ENCODE peak calls at places on chromosomes 6 and 20, in seven cellular contexts. X is LoVo, A is NCI-H510A, J is mesothelial cell of epicardium, W is COLO829, H is SJSA1, D is iris pigment epithelial cell. S is an unnamed sample.

GRCh38 chr20:54293526-54293925 is 85.6 kb downstream of the PFDN4 start:
- DNase-seq in X (no peak), J (no peak), A (no peak), W (peak), D (no peak), H (no peak), S (no peak)

GRCh38 chr20:21713470-21713869 is 8.0 kb downstream of the PAX1 start:
- DNase-seq in A (no peak), J (no peak), H (no peak), X (no peak), W (no peak), D (no peak), S (no peak)

GRCh38 chr6:4103929-4104328 is 25.0 kb upstream of the FAM217A start:
- DNase-seq in W (no peak), A (no peak), D (no peak), J (no peak), H (no peak), X (peak), S (no peak)

GRCh38 chr6:68778356-68779020 is 143.4 kb downstream of the ADGRB3 start:
- DNase-seq in D (peak), X (peak), H (no peak), W (peak), A (peak), J (peak), S (peak)

GRCh38 chr6:125670586-125670985 is 78.8 kb upstream of the HEY2 start:
- DNase-seq in J (no peak), X (no peak), W (no peak), H (no peak), A (no peak), D (no peak), S (no peak)

GRCh38 chr6:167491403-167492095 is 166.7 kb downstream of the TTLL2 start:
- DNase-seq in H (no peak), D (no peak), W (peak), J (no peak), X (no peak), A (no peak), S (no peak)

GRCh38 chr6:32920610-32921188 is 20.1 kb downstream of the HLA-DMB start:
- DNase-seq in W (no peak), J (no peak), A (no peak), H (no peak), X (peak), D (no peak), S (no peak)

GRCh38 chr6:154410619-154411044 is 54.0 kb upstream of the IPCEF1 start:
- DNase-seq in W (peak), D (peak), J (no peak), A (no peak), H (peak), X (peak), S (peak)

GRCh38 chr20:53609501-53610445 is 16.1 kb upstream of the ZNF217 start:
- DNase-seq in A (peak), H (peak), J (peak), X (peak), W (no peak), D (peak), S (peak)